ENCODE peak calls at places on chromosomes 12 and 14, in six cellular contexts. V, J, I, X, G and E are unnamed samples.
A peak's percentile ranks its signal among the peaks of the same experiment; 100 is the strongest.

GRCh38 chr14:71574976-71575375 is 357.3 kb upstream of the RGS6 start:
- DNase-seq in V (peak; percentile 14), J (no peak), I (no peak), X (no peak), G (no peak), E (no peak)

GRCh38 chr12:88958153-88958552 is 377.9 kb upstream of the KITLG start:
- DNase-seq in V (no peak), J (no peak), I (no peak), X (no peak), G (no peak), E (no peak)

GRCh38 chr12:58819945-58820344 is 100.4 kb downstream of the LRIG3 start:
- DNase-seq in V (no peak), J (no peak), I (no peak), X (no peak), G (no peak), E (no peak)

GRCh38 chr12:88419794-88420193 is 160.5 kb downstream of the KITLG start:
- DNase-seq in V (no peak), J (no peak), I (no peak), X (no peak), G (no peak), E (no peak)

GRCh38 chr14:81234268-81234667 is 13.5 kb upstream of the GTF2A1 start:
- DNase-seq in V (no peak), J (no peak), I (no peak), X (no peak), G (no peak), E (no peak)

GRCh38 chr12:116244001-116244400 is 33.5 kb downstream of the MED13L start:
- DNase-seq in V (peak; percentile 32), J (no peak), I (no peak), X (no peak), G (no peak), E (no peak)

GRCh38 chr12:99392091-99392850 is 255.3 kb upstream of the GARIN6 start:
- DNase-seq in V (no peak), J (no peak), I (no peak), X (no peak), G (no peak), E (no peak)

GRCh38 chr12:118148287-118148686 is 12.4 kb downstream of the PEBP1 start:
- DNase-seq in V (no peak), J (no peak), I (no peak), X (no peak), G (no peak), E (no peak)

GRCh38 chr12:85923767-85924331 is 49.8 kb downstream of the NTS start:
- DNase-seq in V (peak; percentile 3), J (no peak), I (no peak), X (no peak), G (no peak), E (no peak)

GRCh38 chr12:119788783-119789182 is 88.3 kb downstream of the CIT start:
- DNase-seq in V (peak; percentile 7), J (no peak), I (no peak), X (no peak), G (no peak), E (no peak)

GRCh38 chr14:69263364-69263763 is 3.4 kb downstream of the GALNT16 start:
- DNase-seq in V (peak; percentile 44), J (no peak), I (peak; percentile 71), X (no peak), G (peak; percentile 62), E (no peak)

GRCh38 chr12:51127050-51127729 is 43.8 kb upstream of the CSRNP2 start:
- DNase-seq in V (peak; percentile 79), J (no peak), I (no peak), X (no peak), G (no peak), E (no peak)

GRCh38 chr12:53825246-53826081 is 73.7 kb upstream of the CISTR start:
- DNase-seq in V (peak; percentile 70), J (no peak), I (no peak), X (no peak), G (no peak), E (no peak)

GRCh38 chr12:106070611-106071010 is 68.1 kb downstream of the NUAK1 start:
- DNase-seq in V (no peak), J (no peak), I (no peak), X (no peak), G (no peak), E (no peak)

GRCh38 chr14:77208266-77208978 is 26.8 kb downstream of the TMEM63C start:
- DNase-seq in V (peak; percentile 54), J (peak; percentile 36), I (peak; percentile 42), X (peak; percentile 33), G (peak; percentile 69), E (peak; percentile 41)

GRCh38 chr12:21881950-21882349 is 59.3 kb downstream of the ABCC9 start:
- DNase-seq in V (no peak), J (no peak), I (peak; percentile 39), X (no peak), G (peak; percentile 41), E (peak; percentile 11)

GRCh38 chr12:109679716-109680520 is 33.7 kb upstream of the FAM222A start:
- DNase-seq in V (no peak), J (no peak), I (no peak), X (no peak), G (no peak), E (no peak)

GRCh38 chr12:104890463-104891096 is 67.5 kb downstream of the SLC41A2 start:
- DNase-seq in V (no peak), J (no peak), I (no peak), X (no peak), G (no peak), E (no peak)

GRCh38 chr12:57216014-57216891 is at the start of gene NXPH4:
- DNase-seq in V (no peak), J (no peak), I (peak; percentile 47), X (no peak), G (peak; percentile 55), E (no peak)

GRCh38 chr12:97127061-97127460 is 220.0 kb downstream of the NEDD1 start:
- DNase-seq in V (no peak), J (no peak), I (no peak), X (no peak), G (no peak), E (no peak)

GRCh38 chr14:85437143-85437542 is 92.8 kb upstream of the FLRT2 start:
- DNase-seq in V (peak; percentile 96), J (no peak), I (no peak), X (no peak), G (no peak), E (no peak)

GRCh38 chr14:28375295-28375694 is 391.3 kb upstream of the FOXG1 start:
- DNase-seq in V (peak; percentile 30), J (no peak), I (no peak), X (no peak), G (no peak), E (peak; percentile 1)

GRCh38 chr12:130876758-130877157 is 4.9 kb downstream of the RAN start:
- DNase-seq in V (no peak), J (no peak), I (no peak), X (no peak), G (no peak), E (no peak)

GRCh38 chr12:19387182-19387581 is 52.1 kb upstream of the AEBP2 start:
- DNase-seq in V (no peak), J (no peak), I (no peak), X (no peak), G (no peak), E (no peak)

GRCh38 chr12:80847575-80847974 is 90.2 kb downstream of the LIN7A start:
- DNase-seq in V (no peak), J (no peak), I (no peak), X (no peak), G (no peak), E (no peak)

GRCh38 chr14:91284791-91285548 is 40.5 kb upstream of the GPR68 start:
- DNase-seq in V (peak; percentile 45), J (no peak), I (no peak), X (no peak), G (no peak), E (no peak)

GRCh38 chr14:72948481-72949138 is 22.3 kb downstream of the DCAF4 start:
- DNase-seq in V (peak; percentile 41), J (peak; percentile 51), I (peak; percentile 42), X (peak; percentile 38), G (peak; percentile 59), E (peak; percentile 8)

GRCh38 chr12:122155705-122156104 is 18.3 kb downstream of the IL31 start:
- DNase-seq in V (no peak), J (no peak), I (no peak), X (no peak), G (no peak), E (no peak)

GRCh38 chr12:1593232-1594044 is 943 bp downstream of the FBXL14 start:
- DNase-seq in V (peak; percentile 59), J (peak; percentile 42), I (peak; percentile 44), X (peak; percentile 66), G (peak; percentile 48), E (peak; percentile 51)

GRCh38 chr14:61334197-61334701 is 12.9 kb downstream of the PRKCH start:
- DNase-seq in V (no peak), J (peak; percentile 14), I (no peak), X (no peak), G (no peak), E (no peak)
- H3K27ac ChIP-seq in V (no peak overlapping the region), J (peak overlapping the region; percentile 90), I (no peak overlapping the region), X (peak overlapping the region; percentile 94), G (peak overlapping the region; percentile 49), E (no peak overlapping the region)

GRCh38 chr12:42030588-42030987 is 114.1 kb downstream of the GXYLT1 start:
- DNase-seq in V (no peak), J (no peak), I (no peak), X (no peak), G (no peak), E (no peak)

GRCh38 chr12:42031847-42032564 is 112.7 kb downstream of the GXYLT1 start:
- DNase-seq in V (no peak), J (no peak), I (no peak), X (no peak), G (no peak), E (no peak)

GRCh38 chr12:42023733-42024494 is 120.8 kb downstream of the GXYLT1 start:
- DNase-seq in V (peak; percentile 50), J (peak; percentile 55), I (peak; percentile 72), X (peak; percentile 55), G (peak; percentile 65), E (peak; percentile 6)

GRCh38 chr12:42024495-42024830 is 120.2 kb downstream of the GXYLT1 start:
- DNase-seq in V (no peak), J (no peak), I (no peak), X (no peak), G (no peak), E (no peak)

DNA sequence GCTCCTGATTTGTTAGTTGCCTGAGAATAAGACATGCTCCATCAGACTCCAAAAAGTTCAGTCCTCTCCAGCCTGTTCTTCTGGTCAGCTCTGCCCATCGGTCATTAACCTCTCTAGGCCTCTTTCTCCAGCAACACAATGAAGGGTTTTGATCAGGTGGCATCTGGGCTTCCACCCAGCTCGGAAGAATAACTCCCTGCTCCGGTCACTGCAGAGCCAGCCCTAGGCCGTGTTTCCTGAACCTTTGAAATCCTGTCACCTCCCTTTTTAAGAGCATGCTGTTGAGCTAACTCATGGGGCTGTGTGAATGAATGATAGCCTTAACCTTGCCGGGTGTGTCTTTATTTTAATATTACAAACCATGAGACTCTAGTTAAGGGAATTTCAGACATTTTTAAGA is 117.1 kb downstream of the GXYLT1 start:
- DNase-seq in V (no peak), J (no peak), I (no peak), X (no peak), G (no peak), E (no peak)
- H3K27ac ChIP-seq in V (no peak overlapping the region), J (no peak overlapping the region), I (no peak overlapping the region), X (no peak overlapping the region), G (no peak overlapping the region), E (no peak overlapping the region)

GRCh38 chr14:32129124-32129523 is 52.0 kb downstream of the ARHGAP5 start:
- DNase-seq in V (peak; percentile 58), J (no peak), I (no peak), X (no peak), G (no peak), E (no peak)
- H3K27ac ChIP-seq in V (no peak overlapping the region), J (no peak overlapping the region), I (peak overlapping the region; percentile 52), X (no peak overlapping the region), G (peak overlapping the region; percentile 70), E (no peak overlapping the region)

GRCh38 chr12:27554003-27554402 is 30.0 kb downstream of the PPFIBP1 start:
- DNase-seq in V (no peak), J (no peak), I (no peak), X (no peak), G (no peak), E (no peak)
- H3K27ac ChIP-seq in V (peak overlapping the region; percentile 62), J (no peak overlapping the region), I (peak overlapping the region; percentile 76), X (no peak overlapping the region), G (peak overlapping the region; percentile 95), E (peak overlapping the region; percentile 91)